ENCODE peak calls at places on chromosomes 2 and 18, in five cellular contexts. F, Z, E, R and T are unnamed samples.
A peak's percentile ranks its signal among the peaks of the same experiment; 100 is the strongest.

GRCh38 chr2:197097578-197098366 is 171.3 kb upstream of the PGAP1 start:
- DNase-seq in F (no peak), Z (no peak), E (no peak), R (peak; percentile 73), T (no peak)

GRCh38 chr2:197042613-197043248 is 116.2 kb upstream of the PGAP1 start:
- DNase-seq in F (no peak), Z (no peak), E (no peak), R (no peak), T (no peak)

GRCh38 chr2:41925009-41925408 is 122.8 kb upstream of the PKDCC start:
- DNase-seq in F (no peak), Z (no peak), E (no peak), R (no peak), T (no peak)

GRCh38 chr2:10162586-10163497 is 40.3 kb downstream of the RRM2 start:
- DNase-seq in F (no peak), Z (peak; percentile 45), E (no peak), R (no peak), T (peak; percentile 15)

GRCh38 chr2:119827866-119828507 is 68.3 kb downstream of the PTPN4 start:
- DNase-seq in F (peak; percentile 14), Z (no peak), E (no peak), R (no peak), T (no peak)

GRCh38 chr2:15747172-15747550 is 155.5 kb downstream of the DDX1 start:
- DNase-seq in F (no peak), Z (no peak), E (no peak), R (no peak), T (no peak)

GRCh38 chr2:200901459-200902072 is 12.4 kb downstream of the NIF3L1 start:
- DNase-seq in F (peak; percentile 68), Z (no peak), E (peak; percentile 77), R (peak; percentile 56), T (peak; percentile 91)

GRCh38 chr2:63888490-63889402 is 47.0 kb downstream of the UGP2 start:
- DNase-seq in F (peak; percentile 21), Z (no peak), E (no peak), R (no peak), T (peak; percentile 48)

GRCh38 chr18:79819951-79820351 is 22.2 kb downstream of the KCNG2 start:
- DNase-seq in F (no peak), Z (no peak), E (peak; percentile 43), R (no peak), T (no peak)

GRCh38 chr2:215828528-215829184 is 184.7 kb downstream of the MREG start:
- DNase-seq in F (peak; percentile 76), Z (peak; percentile 78), E (peak; percentile 35), R (no peak), T (peak; percentile 72)

GRCh38 chr2:206873426-206873825 is 65.9 kb upstream of the CPO start:
- DNase-seq in F (no peak), Z (no peak), E (no peak), R (no peak), T (peak; percentile 3)

GRCh38 chr2:70233892-70234291 is 14.5 kb downstream of the TIA1 start:
- DNase-seq in F (no peak), Z (no peak), E (no peak), R (no peak), T (no peak)

GRCh38 chr2:198337368-198337767 is 533.0 kb downstream of the PLCL1 start:
- DNase-seq in F (no peak), Z (no peak), E (no peak), R (no peak), T (no peak)

GRCh38 chr2:144801766-144802165 is 281.8 kb upstream of the ZEB2 start:
- DNase-seq in F (no peak), Z (no peak), E (no peak), R (no peak), T (no peak)

GRCh38 chr2:147715807-147716206 is 129.0 kb upstream of the ACVR2A start:
- DNase-seq in F (no peak), Z (no peak), E (no peak), R (no peak), T (no peak)

GRCh38 chr2:231162036-231162345 is 36.4 kb upstream of the ARMC9 start:
- DNase-seq in F (no peak), Z (no peak), E (no peak), R (no peak), T (no peak)
- TF ChIP-seq POLR2A in F (peak; percentile 46), Z (no peak), E (no peak), R (no peak), T (no peak)

DNA sequence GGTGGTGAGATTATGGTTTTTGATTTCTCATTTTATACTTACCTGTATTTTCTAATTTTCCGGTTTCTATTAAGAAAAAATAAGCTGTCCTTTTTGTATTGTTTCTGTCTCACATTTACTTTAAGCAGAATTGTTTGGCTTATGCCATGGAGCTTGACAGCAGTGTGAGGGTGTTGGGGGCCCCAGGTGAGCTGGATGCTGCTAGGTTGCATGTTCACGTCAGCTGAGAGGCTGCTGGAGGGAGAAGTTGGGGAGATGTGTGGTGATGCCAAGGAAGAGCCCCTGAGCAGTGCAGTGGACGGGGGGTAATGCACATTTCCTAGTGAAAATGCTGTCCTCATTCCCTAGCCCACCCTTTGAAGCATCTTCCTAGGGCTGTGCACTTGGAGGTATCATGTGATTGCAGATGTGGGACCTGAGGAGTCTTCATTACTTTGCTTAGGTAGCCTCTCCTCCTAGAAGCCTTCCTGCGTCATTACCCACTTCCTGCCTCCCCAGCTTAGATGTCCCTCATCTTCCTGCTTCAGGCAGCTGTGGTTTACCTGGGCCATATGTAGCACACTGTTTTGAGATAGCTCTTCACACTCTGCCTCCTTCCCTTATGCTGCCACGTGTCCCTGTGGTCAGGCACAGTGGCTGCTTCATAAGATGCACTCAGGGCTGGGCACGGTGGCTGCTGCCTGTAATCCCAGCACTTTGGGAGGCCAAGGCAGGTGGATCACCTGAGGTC is 16.2 kb downstream of the ATG16L1 start:
- DNase-seq in F (no peak), Z (no peak), E (no peak), R (peak; percentile 25), T (no peak)
- TF ChIP-seq POLR2A in F (no peak), Z (no peak), E (no peak), R (no peak), T (no peak)

GRCh38 chr18:3450358-3451107 is 561 bp downstream of the TGIF1 start:
- DNase-seq in F (peak; percentile 78), Z (peak; percentile 83), E (peak; percentile 77), R (peak; percentile 78), T (peak; percentile 93)
- TF ChIP-seq POLR2A in F (peak; percentile 26), Z (no peak), E (no peak), R (no peak), T (no peak)

DNA sequence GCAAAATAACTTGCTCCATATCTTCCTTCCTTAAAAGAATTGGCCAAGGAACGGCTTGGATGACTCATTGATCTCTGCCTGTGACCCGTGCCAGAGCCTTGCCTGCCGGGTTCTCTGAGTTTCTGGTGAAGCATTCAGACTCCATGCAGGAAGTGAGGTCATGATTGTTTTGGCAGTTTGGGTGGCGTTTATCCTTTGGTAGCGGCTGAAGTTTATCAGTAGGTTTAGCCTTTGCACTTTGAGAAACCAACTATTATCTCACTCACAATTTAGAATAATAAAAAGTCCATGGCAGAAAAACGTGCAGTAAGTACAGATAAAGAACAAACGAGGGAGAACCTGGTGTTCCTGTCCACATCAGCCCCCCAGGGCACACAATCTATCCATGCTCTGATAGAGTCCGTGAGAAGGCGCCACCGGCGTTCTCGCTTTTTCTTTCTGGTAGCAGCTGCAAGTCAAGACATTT is 15.0 kb upstream of the CTAGE1 start:
- DNase-seq in F (peak; percentile 83), Z (peak; percentile 60), E (peak; percentile 56), R (peak; percentile 72), T (no peak)
- TF ChIP-seq POLR2A in F (no peak), Z (no peak), E (no peak), R (no peak), T (no peak)

GRCh38 chr2:235049069-235049468 is 97.3 kb downstream of the SH3BP4 start:
- DNase-seq in F (peak; percentile 5), Z (peak; percentile 88), E (no peak), R (peak; percentile 14), T (no peak)

GRCh38 chr2:235052514-235053354 is 100.9 kb downstream of the SH3BP4 start:
- DNase-seq in F (no peak), Z (no peak), E (no peak), R (no peak), T (no peak)

GRCh38 chr2:235051436-235052260 is 99.8 kb downstream of the SH3BP4 start:
- DNase-seq in F (peak; percentile 4), Z (no peak), E (no peak), R (peak; percentile 14), T (no peak)

GRCh38 chr2:235049719-235050118 is 97.9 kb downstream of the SH3BP4 start:
- DNase-seq in F (peak; percentile 2), Z (no peak), E (no peak), R (peak; percentile 17), T (no peak)

DNA sequence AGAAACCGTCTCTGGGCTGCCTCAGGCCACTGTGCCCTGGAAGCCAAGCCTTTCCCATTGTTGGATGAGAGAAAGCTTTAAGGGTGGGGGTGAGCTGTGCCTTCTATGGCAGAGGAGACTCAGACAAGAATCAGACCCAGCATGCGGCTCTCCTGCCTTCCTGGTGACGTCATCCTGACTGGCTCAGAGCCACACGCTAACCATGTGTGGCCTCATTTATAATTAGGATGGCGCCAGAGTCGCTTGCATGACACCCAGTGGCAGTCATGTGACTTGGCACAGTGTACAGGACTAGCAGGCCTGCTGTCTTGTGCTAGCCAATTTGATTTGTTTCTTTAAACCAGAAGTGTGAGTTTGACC is 99.2 kb downstream of the SH3BP4 start:
- DNase-seq in F (peak; percentile 83), Z (peak; percentile 89), E (peak; percentile 94), R (peak; percentile 93), T (peak; percentile 38)
- TF ChIP-seq POLR2A in F (no peak), Z (peak; percentile 41), E (no peak), R (no peak), T (no peak)

DNA sequence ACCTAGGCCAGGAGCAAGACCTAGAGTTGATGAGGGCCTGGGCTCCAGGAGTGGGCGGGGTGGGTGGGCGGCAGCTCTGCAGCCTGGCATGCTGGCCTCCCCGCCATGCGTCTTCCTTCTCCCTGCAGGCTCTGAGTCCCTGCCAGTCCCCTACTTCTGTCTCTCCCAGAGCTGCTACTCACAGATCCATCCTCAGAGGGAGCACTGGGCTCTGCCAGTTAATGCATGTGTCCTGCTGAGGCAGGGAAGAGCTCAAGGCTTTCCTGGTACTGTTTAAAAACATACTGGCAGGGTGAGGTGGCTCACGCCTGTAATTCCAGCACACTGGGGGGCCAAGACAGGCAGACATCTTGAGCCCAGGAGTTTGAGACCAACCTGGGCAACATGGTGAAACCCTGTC is 38.7 kb upstream of the EDAR start:
- DNase-seq in F (no peak), Z (no peak), E (no peak), R (no peak), T (no peak)
- TF ChIP-seq POLR2A in F (no peak), Z (no peak), E (no peak), R (no peak), T (no peak)